ENCODE peak calls at places on chromosomes 13 and 19, in six cellular contexts. M is brain microvascular endothelial cell; F is NCI-H1092 treated with DMSO at 0.1 percent for 48 hours; Y is stimulated activated CD8-positive, alpha-beta memory T cell treated with anti-CD3 and anti-CD28 coated beads, Interleukin-7, amount 100 ng/mL, for 1 hour; N is GM04503; K is left lung. J is an unnamed sample.

GRCh38 chr13:85853161-85853894 is 54.1 kb upstream of the SLITRK6 start:
- DNase-seq in M (no peak), F (no peak), Y (no peak), N (no peak), K (no peak), J (no peak)

GRCh38 chr19:48498922-48499321 is 12.7 kb downstream of the LMTK3 start:
- DNase-seq in M (no peak), F (no peak), Y (no peak), N (no peak), K (no peak), J (no peak)

GRCh38 chr13:73171926-73172325 is 113.1 kb downstream of the KLF5 start:
- DNase-seq in M (peak), F (no peak), Y (no peak), N (no peak), K (no peak), J (no peak)

GRCh38 chr19:17058236-17058635 is 17.0 kb downstream of the HAUS8 start:
- DNase-seq in M (no peak), F (no peak), Y (no peak), N (no peak), K (no peak), J (peak)

GRCh38 chr13:42047561-42048322 is 706 bp upstream of the DGKH start:
- DNase-seq in M (peak), F (peak), Y (no peak), N (no peak), K (peak), J (peak)

GRCh38 chr19:4052993-4053422 is 13.7 kb downstream of the ZBTB7A start:
- DNase-seq in M (no peak), F (no peak), Y (no peak), N (no peak), K (no peak), J (peak)

GRCh38 chr19:6774821-6775707 is 2.6 kb downstream of the VAV1 start:
- DNase-seq in M (no peak), F (no peak), Y (no peak), N (no peak), K (no peak), J (no peak)

GRCh38 chr19:8305798-8306197 is 2.4 kb downstream of the CD320 start:
- DNase-seq in M (no peak), F (no peak), Y (no peak), N (no peak), K (no peak), J (no peak)

GRCh38 chr13:51997641-51998330 is 13.5 kb downstream of the ATP7B start:
- DNase-seq in M (no peak), F (no peak), Y (no peak), N (no peak), K (no peak), J (no peak)

GRCh38 chr19:11148001-11148400 is 7.6 kb downstream of the SPC24 start:
- DNase-seq in M (no peak), F (no peak), Y (no peak), N (no peak), K (no peak), J (peak)

GRCh38 chr19:1959928-1960589 is 19.1 kb downstream of the CSNK1G2 start:
- DNase-seq in M (no peak), F (no peak), Y (no peak), N (no peak), K (no peak), J (no peak)

GRCh38 chr13:111389621-111390521 is 69.4 kb downstream of the TEX29 start:
- DNase-seq in M (no peak), F (no peak), Y (no peak), N (no peak), K (no peak), J (no peak)

GRCh38 chr13:74920945-74921725 is 560.8 kb downstream of the TBC1D4 start:
- DNase-seq in M (no peak), F (no peak), Y (no peak), N (no peak), K (no peak), J (no peak)

GRCh38 chr13:112013665-112014064 is 53.3 kb upstream of the SOX1 start:
- DNase-seq in M (no peak), F (no peak), Y (no peak), N (no peak), K (no peak), J (no peak)

GRCh38 chr13:109427695-109428094 is 358.7 kb downstream of the IRS2 start:
- DNase-seq in M (no peak), F (no peak), Y (no peak), N (no peak), K (no peak), J (no peak)

GRCh38 chr19:55012294-55012693 is 25.8 kb downstream of the GP6 start:
- DNase-seq in M (no peak), F (no peak), Y (no peak), N (no peak), K (no peak), J (no peak)

GRCh38 chr19:48487944-48488343 is 18.8 kb downstream of the CYTH2 start:
- DNase-seq in M (no peak), F (no peak), Y (no peak), N (peak), K (peak), J (peak)

GRCh38 chr13:105773887-105774538 is 761.4 kb downstream of the EFNB2 start:
- DNase-seq in M (peak), F (no peak), Y (no peak), N (no peak), K (no peak), J (no peak)

GRCh38 chr19:39207293-39207836 is 3.3 kb upstream of the SYCN start:
- DNase-seq in M (no peak), F (no peak), Y (no peak), N (no peak), K (no peak), J (no peak)

GRCh38 chr19:5627395-5627904 is 4.6 kb downstream of the SAFB start:
- DNase-seq in M (peak), F (no peak), Y (no peak), N (no peak), K (peak), J (peak)

GRCh38 chr19:10270180-10270615 is 722 bp upstream of the ICAM1 start:
- DNase-seq in M (no peak), F (no peak), Y (peak), N (no peak), K (peak), J (peak)

GRCh38 chr13:106500450-106500849 is 35.0 kb downstream of the EFNB2 start:
- DNase-seq in M (peak), F (no peak), Y (no peak), N (peak), K (no peak), J (no peak)

GRCh38 chr13:29859971-29860370 is 9.6 kb upstream of the UBL3 start:
- DNase-seq in M (peak), F (no peak), Y (no peak), N (peak), K (no peak), J (peak)

GRCh38 chr13:106467406-106468122 is 67.9 kb downstream of the EFNB2 start:
- DNase-seq in M (no peak), F (no peak), Y (no peak), N (no peak), K (no peak), J (no peak)

GRCh38 chr13:40600145-40600751 is 66.2 kb downstream of the FOXO1 start:
- DNase-seq in M (no peak), F (no peak), Y (no peak), N (no peak), K (no peak), J (no peak)

GRCh38 chr13:106464076-106464475 is 71.4 kb downstream of the EFNB2 start:
- DNase-seq in M (peak), F (no peak), Y (no peak), N (no peak), K (no peak), J (no peak)

GRCh38 chr13:40191186-40191980 is 475.1 kb downstream of the FOXO1 start:
- DNase-seq in M (peak), F (no peak), Y (no peak), N (no peak), K (no peak), J (peak)

GRCh38 chr13:91381371-91381770 is 17.1 kb upstream of the GPC5 start:
- DNase-seq in M (peak), F (no peak), Y (no peak), N (no peak), K (no peak), J (no peak)

GRCh38 chr19:16945364-16945714 is 56.5 kb downstream of the F2RL3 start:
- DNase-seq in M (no peak), F (no peak), Y (no peak), N (no peak), K (no peak), J (no peak)

J was measured in foreskin fibroblast.